ENCODE peak calls at places on chromosomes 5 and 9, in eight cellular contexts. T, M, L, H, O, P, C and V are unnamed samples.

GRCh38 chr5:58071566-58071965 is 388.3 kb downstream of the PLK2 start:
- DNase-seq in L (no peak), M (peak; percentile 19), C (no peak), P (peak; percentile 87), H (no peak), T (no peak), O (no peak), V (no peak)

GRCh38 chr5:111411321-111411720 is 101.0 kb downstream of the STARD4 start:
- DNase-seq in T (no peak), O (no peak), P (no peak), M (no peak), C (no peak), L (no peak), H (no peak), V (no peak)

GRCh38 chr9:32954642-32955041 is 46.8 kb downstream of the APTX start:
- DNase-seq in L (peak; percentile 27), P (no peak), M (peak; percentile 88), O (no peak), H (no peak), C (no peak), T (peak; percentile 93), V (peak; percentile 53)

GRCh38 chr5:39580702-39581498 is 156.1 kb upstream of the DAB2 start:
- DNase-seq in P (no peak), M (peak; percentile 23), T (peak; percentile 28), L (no peak), C (no peak), H (no peak), O (no peak), V (no peak)

GRCh38 chr5:31993182-31993961 is 180.7 kb downstream of the GOLPH3 start:
- DNase-seq in T (no peak), L (no peak), P (no peak), C (no peak), M (no peak), H (no peak), O (no peak), V (no peak)

GRCh38 chr9:82247318-82247717 is 258.7 kb downstream of the SPATA31D1 start:
- DNase-seq in T (no peak), P (peak; percentile 16), M (no peak), O (no peak), L (no peak), C (peak; percentile 7), H (no peak), V (no peak)

GRCh38 chr5:148794729-148795590 is 31.5 kb upstream of the ADRB2 start:
- DNase-seq in C (no peak), T (no peak), L (no peak), O (no peak), H (no peak), P (no peak), M (no peak), V (no peak)

GRCh38 chr9:136732446-136733178 is 10.1 kb downstream of the LCN10 start:
- DNase-seq in H (no peak), O (no peak), C (no peak), P (no peak), T (no peak), L (no peak), M (no peak), V (no peak)